ENCODE peak calls at places on chromosomes 13 and 19, in ten cellular contexts. I is astrocyte, B is mesenchymal stem cell, P is endothelial cell of umbilical vein, Z is A549, L is IMR-90, T is GM23248, C is mammary epithelial cell, K is OCI-LY7, A is neuronal stem cell. O is an unnamed sample.
A peak's percentile ranks its signal among the peaks of the same experiment; 100 is the strongest.

GRCh38 chr19:6100284-6100915 is 9.9 kb downstream of the RFX2 start:
- DNase-seq in I (no peak), B (peak; percentile 28), P (peak; percentile 74), Z (no peak), L (no peak), T (no peak), C (no peak), K (no peak), A (no peak), O (no peak)

GRCh38 chr13:60335531-60335930 is 61.5 kb upstream of the TDRD3 start:
- DNase-seq in I (peak; percentile 12), B (peak; percentile 24), P (peak; percentile 37), Z (peak; percentile 5), L (peak; percentile 22), T (peak; percentile 55), C (no peak), K (peak; percentile 28), A (no peak), O (peak; percentile 66)

GRCh38 chr13:113918580-113918979 is 54.7 kb upstream of the GAS6 start:
- DNase-seq in I (no peak), B (no peak), P (no peak), Z (no peak), L (no peak), T (no peak), C (no peak), K (no peak), A (no peak), O (no peak)

GRCh38 chr13:87498681-87499080 is 172.5 kb upstream of the SLITRK5 start:
- DNase-seq in I (peak; percentile 13), B (peak; percentile 39), P (no peak), Z (peak; percentile 1), L (peak; percentile 0), T (peak; percentile 20), C (peak; percentile 1), K (peak; percentile 16), A (peak; percentile 35), O (peak; percentile 66)

GRCh38 chr19:1102407-1103106 is 1.2 kb upstream of the GPX4 start:
- DNase-seq in I (peak; percentile 100), B (peak; percentile 99), P (peak; percentile 95), Z (peak; percentile 94), L (peak; percentile 100), T (peak; percentile 98), C (peak; percentile 99), K (peak; percentile 43), A (no peak), O (no peak)

GRCh38 chr13:20390526-20391175 is 135.0 kb downstream of the CRYL1 start:
- DNase-seq in I (no peak), B (no peak), P (no peak), Z (no peak), L (no peak), T (peak; percentile 13), C (no peak), K (no peak), A (no peak), O (no peak)

GRCh38 chr19:741506-742131 is 9.3 kb upstream of the MISP start:
- DNase-seq in I (no peak), B (no peak), P (no peak), Z (peak; percentile 66), L (no peak), T (no peak), C (no peak), K (peak; percentile 51), A (no peak), O (peak; percentile 72)

GRCh38 chr13:30409911-30410704 is 12.2 kb upstream of the UBE2L5 start:
- DNase-seq in I (peak; percentile 80), B (peak; percentile 85), P (no peak), Z (peak; percentile 16), L (peak; percentile 85), T (peak; percentile 94), C (peak; percentile 46), K (no peak), A (no peak), O (no peak)

GRCh38 chr13:40665061-40665753 is 1.2 kb downstream of the FOXO1 start:
- DNase-seq in I (peak; percentile 22), B (peak; percentile 35), P (no peak), Z (peak; percentile 42), L (no peak), T (peak; percentile 43), C (peak; percentile 52), K (peak; percentile 68), A (peak; percentile 41), O (peak; percentile 69)

GRCh38 chr19:17931532-17932191 is 1.2 kb upstream of the CCDC124 start:
- DNase-seq in I (no peak), B (peak; percentile 49), P (peak; percentile 15), Z (no peak), L (no peak), T (no peak), C (peak; percentile 73), K (no peak), A (peak; percentile 65), O (peak; percentile 52)

GRCh38 chr13:71677114-71677513 is 189.9 kb downstream of the DACH1 start:
- DNase-seq in I (no peak), B (no peak), P (no peak), Z (no peak), L (no peak), T (no peak), C (no peak), K (no peak), A (no peak), O (no peak)

GRCh38 chr13:94947965-94948371 is 235.6 kb upstream of the SOX21 start:
- DNase-seq in I (peak; percentile 41), B (no peak), P (no peak), Z (no peak), L (no peak), T (no peak), C (no peak), K (no peak), A (peak; percentile 80), O (no peak)

GRCh38 chr13:19305434-19305833 is 123.8 kb upstream of the TUBA3C start:
- DNase-seq in I (no peak), B (no peak), P (no peak), Z (no peak), L (no peak), T (no peak), C (no peak), K (no peak), A (no peak), O (no peak)
- H3K9me3 ChIP-seq in I (no peaks in the 10 kb centered on the region), B (peaks cover 4% of the 10 kb centered on the region), P (peaks cover 2% of the 10 kb centered on the region), Z (no peaks in the 10 kb centered on the region), L (peaks cover 6% of the 10 kb centered on the region), T (no peaks in the 10 kb centered on the region), C (peaks cover 25% of the 10 kb centered on the region), K (no peaks in the 10 kb centered on the region), A (no peaks in the 10 kb centered on the region), O (peaks cover 3% of the 10 kb centered on the region)

GRCh38 chr19:50003254-50003788 is 21.9 kb downstream of the VRK3 start:
- DNase-seq in I (no peak), B (no peak), P (no peak), Z (no peak), L (no peak), T (no peak), C (no peak), K (no peak), A (no peak), O (no peak)
- H3K4me2 ChIP-seq in I (no peak overlapping the region), B (no peak overlapping the region), P (no peak overlapping the region), Z (peak overlapping the region; percentile 73), L (no peak overlapping the region), T (peak overlapping the region; percentile 46), C (no peak overlapping the region), K (no peak overlapping the region), A (no peak overlapping the region), O (no peak overlapping the region)

GRCh38 chr19:57210381-57210780 is 19.1 kb downstream of the ZNF264 start:
- DNase-seq in I (no peak), B (no peak), P (no peak), Z (no peak), L (no peak), T (no peak), C (no peak), K (no peak), A (no peak), O (no peak)
- H3K9me3 ChIP-seq in I (peaks cover 16% of the 10 kb centered on the region), B (peaks cover 45% of the 10 kb centered on the region), P (peaks cover 2% of the 10 kb centered on the region), Z (peaks cover 79% of the 10 kb centered on the region), L (peaks cover 9% of the 10 kb centered on the region), T (no peaks in the 10 kb centered on the region), C (no peaks in the 10 kb centered on the region), K (no peaks in the 10 kb centered on the region), A (peaks cover 19% of the 10 kb centered on the region), O (no peaks in the 10 kb centered on the region)

GRCh38 chr19:4911786-4912672 is 2.7 kb downstream of the UHRF1 start:
- DNase-seq in I (peak; percentile 100), B (peak; percentile 99), P (peak; percentile 83), Z (peak; percentile 94), L (peak; percentile 100), T (peak; percentile 100), C (peak; percentile 99), K (peak; percentile 75), A (no peak), O (peak; percentile 82)
- H3K4me2 ChIP-seq in I (peak overlapping the region; percentile 92), B (peak overlapping the region; percentile 74), P (peak overlapping the region; percentile 90), Z (peak overlapping the region; percentile 84), L (peak overlapping the region; percentile 67), T (peak overlapping the region; percentile 90), C (peak overlapping the region; percentile 98), K (peak overlapping the region; percentile 96), A (peak overlapping the region; percentile 40), O (peak overlapping the region; percentile 100)

O was measured in Karpas-422.